ENCODE peak calls at places on chromosomes 4 and X, in four cellular contexts. T is activated CD4-positive, alpha-beta T cell treated with anti-CD3 and anti-CD28 coated beads for 36 hours; S is fibroblast of mammary gland; G is stimulated activated CD8-positive, alpha-beta memory T cell treated with anti-CD3 and anti-CD28 coated beads, Interleukin-4, amount 100 ng/mL, for 4 hours. C is an unnamed sample.

GRCh38 chrX:74195605-74196004 is 108.4 kb upstream of the ZCCHC13 start:
- DNase-seq in T (no peak), S (no peak), G (no peak), C (no peak)

GRCh38 chr4:179843370-179843769 is 2399.8 kb upstream of the TENM3 start:
- DNase-seq in T (no peak), S (no peak), G (no peak), C (no peak)

GRCh38 chr4:181085584-181085983 is 1157.6 kb upstream of the TENM3 start:
- DNase-seq in T (no peak), S (no peak), G (no peak), C (no peak)

GRCh38 chrX:153925387-153925738 is 701 bp downstream of the ARHGAP4 start:
- DNase-seq in T (no peak), S (no peak), G (no peak), C (no peak)

GRCh38 chr4:123127218-123127617 is 204.8 kb upstream of the NUDT6 start:
- DNase-seq in T (no peak), S (peak), G (no peak), C (no peak)

GRCh38 chr4:124953059-124953850 is 240.7 kb upstream of the ANKRD50 start:
- DNase-seq in T (no peak), S (peak), G (no peak), C (no peak)

GRCh38 chr4:20565075-20565721 is 135.1 kb upstream of the PACRGL start:
- DNase-seq in T (no peak), S (peak), G (no peak), C (no peak)

GRCh38 chrX:11381464-11381863 is 88.3 kb downstream of the AMELX start:
- DNase-seq in T (peak), S (peak), G (no peak), C (peak)

GRCh38 chrX:79400618-79401017 is 33.5 kb upstream of the ITM2A start:
- DNase-seq in T (no peak), S (no peak), G (no peak), C (no peak)

GRCh38 chr4:69639542-69639941 is at the start of gene UGT2A2:
- DNase-seq in T (no peak), S (no peak), G (no peak), C (no peak)

GRCh38 chr4:122914292-122914904 is 8.0 kb downstream of the NUDT6 start:
- DNase-seq in T (peak), S (peak), G (no peak), C (no peak)

GRCh38 chrX:103607385-103608304 is at the start of gene TCEAL3:
- DNase-seq in T (peak), S (peak), G (no peak), C (peak)

GRCh38 chrX:31546130-31546529 is 474.3 kb upstream of the FTHL17 start:
- DNase-seq in T (no peak), S (peak), G (no peak), C (peak)

GRCh38 chr4:608236-608635 is 17.1 kb upstream of the PDE6B start:
- DNase-seq in T (no peak), S (no peak), G (no peak), C (no peak)

GRCh38 chr4:99275050-99275449 is 15.7 kb downstream of the ADH1A start:
- DNase-seq in T (no peak), S (no peak), G (no peak), C (no peak)

GRCh38 chr4:106160560-106160959 is 155.4 kb downstream of the TBCK start:
- DNase-seq in T (no peak), S (no peak), G (no peak), C (no peak)

GRCh38 chr4:123930971-123931370 is 534.4 kb downstream of the SPRY1 start:
- DNase-seq in T (no peak), S (peak), G (no peak), C (no peak)

GRCh38 chr4:67700119-67700873 is 659 bp downstream of the UBA6 start:
- DNase-seq in T (peak), S (peak), G (no peak), C (no peak)

GRCh38 chr4:79225360-79225759 is 100.5 kb downstream of the NAA11 start:
- DNase-seq in T (no peak), S (no peak), G (no peak), C (no peak)

GRCh38 chr4:105572296-105572695 is 19.9 kb downstream of the ARHGEF38 start:
- DNase-seq in T (no peak), S (no peak), G (no peak), C (no peak)

GRCh38 chrX:38954520-38954919 is 153.3 kb downstream of the MID1IP1 start:
- DNase-seq in T (no peak), S (no peak), G (no peak), C (no peak)

GRCh38 chrX:1592128-1592862 is 891 bp downstream of the AKAP17A start:
- DNase-seq in T (peak), S (peak), G (no peak), C (no peak)

GRCh38 chr4:183328832-183329231 is 6.6 kb upstream of the CLDN24 start:
- DNase-seq in T (no peak), S (no peak), G (no peak), C (no peak)